ENCODE peak calls at places on chromosomes 3 and 15, in four cellular contexts. O, D, M and Y are unnamed samples.

GRCh38 chr3:150106752-150107428 is 136.2 kb upstream of the PFN2 start:
- DNase-seq in O (no peak), D (no peak), M (no peak), Y (no peak)

GRCh38 chr15:77507911-77508310 is 87.2 kb downstream of the HMG20A start:
- DNase-seq in O (no peak), D (no peak), M (no peak), Y (no peak)

GRCh38 chr3:170038434-170039110 is 777 bp downstream of the GPR160 start:
- DNase-seq in O (no peak), D (peak; percentile 15), M (no peak), Y (peak; percentile 61)

GRCh38 chr15:57440799-57441198 is 64.5 kb downstream of the CGNL1 start:
- DNase-seq in O (no peak), D (peak; percentile 67), M (no peak), Y (peak; percentile 39)

GRCh38 chr3:16399473-16399872 is 114.0 kb downstream of the RFTN1 start:
- DNase-seq in O (no peak), D (peak; percentile 50), M (peak; percentile 65), Y (no peak)

GRCh38 chr15:84736375-84736774 is 12.0 kb upstream of the ZNF592 start:
- DNase-seq in O (no peak), D (no peak), M (no peak), Y (peak; percentile 97)

GRCh38 chr3:140244893-140245292 is 309.9 kb downstream of the CLSTN2 start:
- DNase-seq in O (no peak), D (peak; percentile 11), M (no peak), Y (no peak)

GRCh38 chr3:164940737-164941136 is 137.6 kb downstream of the SI start:
- DNase-seq in O (no peak), D (no peak), M (no peak), Y (no peak)

GRCh38 chr15:67103869-67104268 is 38.5 kb downstream of the SMAD3 start:
- DNase-seq in O (peak; percentile 6), D (no peak), M (no peak), Y (no peak)
- H3K4me1 ChIP-seq in O (peaks cover 9% of the 10 kb centered on the region), D (peaks cover 31% of the 10 kb centered on the region), M (peaks cover 37% of the 10 kb centered on the region), Y (peaks cover 43% of the 10 kb centered on the region)

GRCh38 chr3:123651449-123652345 is 66.8 kb upstream of the HACD2 start:
- DNase-seq in O (peak; percentile 77), D (no peak), M (no peak), Y (no peak)
- H3K27ac ChIP-seq in O (no peak overlapping the region), D (no peak overlapping the region), M (no peak overlapping the region), Y (no peak overlapping the region)

GRCh38 chr15:60552224-60552623 is 73.3 kb upstream of the ICE2 start:
- DNase-seq in O (no peak), D (no peak), M (no peak), Y (no peak)
- H3K4me1 ChIP-seq in O (no peaks in the 10 kb centered on the region), D (no peaks in the 10 kb centered on the region), M (no peaks in the 10 kb centered on the region), Y (peaks cover 2% of the 10 kb centered on the region)

DNA sequence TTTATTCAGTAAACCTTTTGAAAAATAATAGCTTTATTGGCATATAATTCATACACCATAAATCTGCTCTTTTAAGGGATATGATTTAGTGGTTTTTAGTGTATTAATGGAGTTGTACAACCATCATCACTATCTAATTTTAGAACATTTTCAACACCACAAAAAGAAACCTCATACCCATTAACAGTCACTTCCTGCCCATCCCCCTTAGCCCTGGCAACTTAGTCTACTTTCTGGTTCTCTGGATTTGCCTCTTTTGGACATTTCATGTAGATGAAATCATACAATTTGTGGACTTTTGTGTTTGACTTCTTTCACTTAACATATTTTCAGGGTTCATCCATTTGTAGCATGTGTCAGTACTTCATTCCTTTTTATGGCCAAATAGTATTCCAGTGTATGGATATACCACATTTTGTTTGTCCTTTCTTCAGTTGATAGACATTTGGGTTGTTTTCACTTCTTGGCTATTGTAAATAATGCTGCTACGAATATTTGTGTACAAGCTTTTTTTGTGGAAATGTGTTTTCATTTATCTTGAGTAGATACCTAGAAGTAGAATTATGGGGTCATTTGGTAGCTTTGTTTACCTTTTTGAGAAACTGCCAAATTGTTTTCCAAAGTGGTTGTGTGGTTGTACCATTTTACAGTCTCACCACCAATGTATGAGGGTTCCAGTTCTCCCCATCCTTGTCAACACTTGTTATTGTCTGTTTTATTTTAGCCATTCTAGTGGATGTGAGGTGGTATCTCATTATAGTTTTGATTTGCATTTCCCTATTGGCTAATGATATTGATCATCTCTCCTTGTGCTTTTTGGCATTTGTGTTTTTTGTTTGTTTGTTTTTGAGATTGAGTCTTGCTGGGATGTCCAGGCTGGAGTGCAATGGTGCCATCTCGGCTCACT is 45.8 kb downstream of the SMAD3 start:
- DNase-seq in O (peak; percentile 24), D (no peak), M (no peak), Y (peak; percentile 59)
- H3K27ac ChIP-seq in O (no peak overlapping the region), D (no peak overlapping the region), M (no peak overlapping the region), Y (peak overlapping the region; percentile 7)